ENCODE peak calls at places on chromosomes 5 and 9, in nine cellular contexts. One of them, this sample, is unnamed.

GRCh38 chr5:23507278-23507685 is at the start of gene PRDM9:
- DNase-seq in AG04450: no peak
- DNase-seq in vagina: no peak
- DNase-seq in AG10803: no peak
- DNase-seq in A549: peak; percentile 93
- DNase-seq in WERI-Rb-1: peak; percentile 92
- DNase-seq in choroid plexus epithelial cell: peak; percentile 55
- DNase-seq in epithelial cell of esophagus: peak; percentile 85
- DNase-seq in thyroid gland: peak; percentile 56
- DNase-seq in this sample: no peak

GRCh38 chr9:34579097-34579818 is 10.3 kb downstream of the CNTFR start:
- DNase-seq in AG04450: no peak
- DNase-seq in vagina: no peak
- DNase-seq in AG10803: no peak
- DNase-seq in A549: no peak
- DNase-seq in WERI-Rb-1: peak; percentile 86
- DNase-seq in choroid plexus epithelial cell: no peak
- DNase-seq in epithelial cell of esophagus: no peak
- DNase-seq in thyroid gland: no peak
- DNase-seq in this sample: no peak

GRCh38 chr5:132506094-132506692 is 15.6 kb upstream of the IRF1 start:
- DNase-seq in AG04450: peak; percentile 96
- DNase-seq in vagina: no peak
- DNase-seq in AG10803: peak; percentile 99
- DNase-seq in A549: peak; percentile 64
- DNase-seq in WERI-Rb-1: peak; percentile 30
- DNase-seq in choroid plexus epithelial cell: peak; percentile 97
- DNase-seq in epithelial cell of esophagus: peak; percentile 62
- DNase-seq in thyroid gland: peak; percentile 27
- DNase-seq in this sample: peak; percentile 96

GRCh38 chr5:92320446-92320845 is 937.3 kb upstream of the ARRDC3 start:
- DNase-seq in AG04450: no peak
- DNase-seq in vagina: no peak
- DNase-seq in AG10803: no peak
- DNase-seq in A549: no peak
- DNase-seq in WERI-Rb-1: no peak
- DNase-seq in choroid plexus epithelial cell: no peak
- DNase-seq in epithelial cell of esophagus: no peak
- DNase-seq in thyroid gland: no peak
- DNase-seq in this sample: no peak

GRCh38 chr9:5438301-5439162 is 807 bp upstream of the PLGRKT start:
- DNase-seq in AG04450: no peak
- DNase-seq in vagina: no peak
- DNase-seq in AG10803: peak; percentile 78
- DNase-seq in A549: peak; percentile 37
- DNase-seq in WERI-Rb-1: no peak
- DNase-seq in choroid plexus epithelial cell: peak; percentile 79
- DNase-seq in epithelial cell of esophagus: peak; percentile 38
- DNase-seq in thyroid gland: peak; percentile 35
- DNase-seq in this sample: peak; percentile 66

GRCh38 chr9:94911211-94911610 is 184.7 kb downstream of the AOPEP start:
- DNase-seq in AG04450: no peak
- DNase-seq in vagina: no peak
- DNase-seq in AG10803: no peak
- DNase-seq in A549: no peak
- DNase-seq in WERI-Rb-1: no peak
- DNase-seq in choroid plexus epithelial cell: no peak
- DNase-seq in epithelial cell of esophagus: no peak
- DNase-seq in thyroid gland: no peak
- DNase-seq in this sample: no peak

GRCh38 chr5:51395666-51396356 is 12.6 kb downstream of the ISL1 start:
- DNase-seq in AG04450: no peak
- DNase-seq in vagina: no peak
- DNase-seq in AG10803: no peak
- DNase-seq in A549: no peak
- DNase-seq in WERI-Rb-1: no peak
- DNase-seq in choroid plexus epithelial cell: no peak
- DNase-seq in epithelial cell of esophagus: no peak
- DNase-seq in thyroid gland: no peak
- DNase-seq in this sample: no peak

GRCh38 chr9:95764920-95765319 is 110.6 kb upstream of the ERCC6L2 start:
- DNase-seq in AG04450: no peak
- DNase-seq in vagina: no peak
- DNase-seq in AG10803: no peak
- DNase-seq in A549: no peak
- DNase-seq in WERI-Rb-1: peak; percentile 82
- DNase-seq in choroid plexus epithelial cell: no peak
- DNase-seq in epithelial cell of esophagus: peak; percentile 72
- DNase-seq in thyroid gland: no peak
- DNase-seq in this sample: no peak

GRCh38 chr5:163815240-163815791 is 309.9 kb downstream of the MAT2B start:
- DNase-seq in AG04450: no peak
- DNase-seq in vagina: no peak
- DNase-seq in AG10803: no peak
- DNase-seq in A549: no peak
- DNase-seq in WERI-Rb-1: no peak
- DNase-seq in choroid plexus epithelial cell: peak; percentile 61
- DNase-seq in epithelial cell of esophagus: no peak
- DNase-seq in thyroid gland: no peak
- DNase-seq in this sample: no peak

GRCh38 chr9:84773023-84773422 is 103.5 kb downstream of the NTRK2 start:
- DNase-seq in AG04450: no peak
- DNase-seq in vagina: no peak
- DNase-seq in AG10803: peak; percentile 40
- DNase-seq in A549: no peak
- DNase-seq in WERI-Rb-1: no peak
- DNase-seq in choroid plexus epithelial cell: no peak
- DNase-seq in epithelial cell of esophagus: peak; percentile 81
- DNase-seq in thyroid gland: no peak
- DNase-seq in this sample: no peak

GRCh38 chr9:105859428-105860091 is 165.2 kb downstream of the TMEM38B start:
- DNase-seq in AG04450: no peak
- DNase-seq in vagina: no peak
- DNase-seq in AG10803: no peak
- DNase-seq in A549: no peak
- DNase-seq in WERI-Rb-1: no peak
- DNase-seq in choroid plexus epithelial cell: no peak
- DNase-seq in epithelial cell of esophagus: no peak
- DNase-seq in thyroid gland: no peak
- DNase-seq in this sample: no peak

GRCh38 chr5:175836741-175837729 is 34.3 kb upstream of the CPLX2 start:
- DNase-seq in AG04450: no peak
- DNase-seq in vagina: no peak
- DNase-seq in AG10803: no peak
- DNase-seq in A549: no peak
- DNase-seq in WERI-Rb-1: peak; percentile 86
- DNase-seq in choroid plexus epithelial cell: no peak
- DNase-seq in epithelial cell of esophagus: no peak
- DNase-seq in thyroid gland: no peak
- DNase-seq in this sample: no peak

GRCh38 chr9:96612966-96613589 is 6.6 kb downstream of the CDC14B start:
- DNase-seq in AG04450: no peak
- DNase-seq in vagina: no peak
- DNase-seq in AG10803: no peak
- DNase-seq in A549: no peak
- DNase-seq in WERI-Rb-1: no peak
- DNase-seq in choroid plexus epithelial cell: no peak
- DNase-seq in epithelial cell of esophagus: no peak
- DNase-seq in thyroid gland: no peak
- DNase-seq in this sample: no peak

GRCh38 chr9:95947118-95947517 is 71.6 kb downstream of the ERCC6L2 start:
- DNase-seq in AG04450: no peak
- DNase-seq in vagina: no peak
- DNase-seq in AG10803: no peak
- DNase-seq in A549: no peak
- DNase-seq in WERI-Rb-1: no peak
- DNase-seq in choroid plexus epithelial cell: peak; percentile 31
- DNase-seq in epithelial cell of esophagus: no peak
- DNase-seq in thyroid gland: no peak
- DNase-seq in this sample: no peak

GRCh38 chr9:32986971-32987370 is 14.5 kb downstream of the APTX start:
- DNase-seq in AG04450: no peak
- DNase-seq in vagina: no peak
- DNase-seq in AG10803: no peak
- DNase-seq in A549: no peak
- DNase-seq in WERI-Rb-1: no peak
- DNase-seq in choroid plexus epithelial cell: peak; percentile 69
- DNase-seq in epithelial cell of esophagus: peak; percentile 6
- DNase-seq in thyroid gland: no peak
- DNase-seq in this sample: no peak

GRCh38 chr5:31487510-31487909 is 44.4 kb downstream of the DROSHA start:
- DNase-seq in AG04450: no peak
- DNase-seq in vagina: no peak
- DNase-seq in AG10803: no peak
- DNase-seq in A549: no peak
- DNase-seq in WERI-Rb-1: no peak
- DNase-seq in choroid plexus epithelial cell: no peak
- DNase-seq in epithelial cell of esophagus: no peak
- DNase-seq in thyroid gland: no peak
- DNase-seq in this sample: no peak
- TF ChIP-seq CTCF in AG04450: peak; percentile 15
- TF ChIP-seq CTCF in vagina: no peak
- TF ChIP-seq CTCF in AG10803: peak; percentile 45
- TF ChIP-seq CTCF in A549: no peak
- TF ChIP-seq CTCF in WERI-Rb-1: no peak
- TF ChIP-seq CTCF in choroid plexus epithelial cell: peak; percentile 12
- TF ChIP-seq CTCF in epithelial cell of esophagus: no peak
- TF ChIP-seq CTCF in thyroid gland: peak; percentile 13
- TF ChIP-seq CTCF in this sample: no peak

DNA sequence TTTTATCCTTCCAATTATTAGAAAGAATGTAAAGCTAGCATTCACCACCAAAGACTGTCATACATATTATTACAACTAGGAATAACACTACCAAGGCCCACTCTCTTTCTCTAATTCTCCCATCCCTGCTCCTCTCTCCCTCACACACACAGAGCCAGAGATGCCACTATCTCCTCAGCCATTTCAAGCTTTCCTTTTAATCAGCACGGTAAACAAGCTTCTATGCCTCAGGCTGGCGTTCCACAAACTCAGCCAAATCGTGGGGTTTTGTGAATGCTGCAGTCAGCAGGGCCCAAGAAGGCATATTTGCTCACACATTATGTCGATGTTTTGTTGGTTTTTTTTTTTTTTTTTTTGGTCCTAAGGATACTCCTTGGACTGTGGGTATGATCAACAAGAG is 979.9 kb upstream of the DMAC1 start:
- DNase-seq in AG04450: no peak
- DNase-seq in vagina: no peak
- DNase-seq in AG10803: no peak
- DNase-seq in A549: no peak
- DNase-seq in WERI-Rb-1: no peak
- DNase-seq in choroid plexus epithelial cell: no peak
- DNase-seq in epithelial cell of esophagus: no peak
- DNase-seq in thyroid gland: no peak
- DNase-seq in this sample: no peak
- TF ChIP-seq CTCF in AG04450: no peak
- TF ChIP-seq CTCF in vagina: no peak
- TF ChIP-seq CTCF in AG10803: no peak
- TF ChIP-seq CTCF in A549: no peak
- TF ChIP-seq CTCF in WERI-Rb-1: no peak
- TF ChIP-seq CTCF in choroid plexus epithelial cell: no peak
- TF ChIP-seq CTCF in epithelial cell of esophagus: no peak
- TF ChIP-seq CTCF in thyroid gland: no peak
- TF ChIP-seq CTCF in this sample: no peak

DNA sequence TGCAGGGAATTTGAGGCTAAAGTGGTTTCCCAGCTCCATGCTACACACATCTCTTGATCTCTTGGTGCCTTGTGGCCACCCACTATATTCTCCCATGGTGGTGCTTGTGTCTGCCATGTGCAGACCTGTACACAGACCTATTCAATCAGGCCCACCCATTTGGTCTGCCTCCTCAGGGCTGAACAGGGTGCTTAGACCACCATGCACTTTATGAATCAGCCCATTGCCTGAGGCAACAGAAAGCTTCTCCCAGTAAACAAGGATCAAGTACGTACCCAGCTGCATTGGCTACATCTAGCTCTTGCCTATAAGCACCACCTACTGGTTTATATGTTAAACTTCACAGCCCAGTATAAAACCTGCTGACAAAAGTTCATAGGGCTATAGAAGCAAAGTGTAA is 664.3 kb upstream of the EDIL3 start:
- DNase-seq in AG04450: peak; percentile 44
- DNase-seq in vagina: no peak
- DNase-seq in AG10803: peak; percentile 6
- DNase-seq in A549: peak; percentile 12
- DNase-seq in WERI-Rb-1: peak; percentile 16
- DNase-seq in choroid plexus epithelial cell: peak; percentile 77
- DNase-seq in epithelial cell of esophagus: peak; percentile 64
- DNase-seq in thyroid gland: no peak
- DNase-seq in this sample: peak; percentile 6
- TF ChIP-seq CTCF in AG04450: peak; percentile 66
- TF ChIP-seq CTCF in vagina: no peak
- TF ChIP-seq CTCF in AG10803: peak; percentile 7
- TF ChIP-seq CTCF in A549: no peak
- TF ChIP-seq CTCF in WERI-Rb-1: peak; percentile 40
- TF ChIP-seq CTCF in choroid plexus epithelial cell: peak; percentile 56
- TF ChIP-seq CTCF in epithelial cell of esophagus: peak; percentile 57
- TF ChIP-seq CTCF in thyroid gland: no peak
- TF ChIP-seq CTCF in this sample: no peak

GRCh38 chr9:70579686-70580085 is 165.2 kb upstream of the KLF9 start:
- DNase-seq in AG04450: no peak
- DNase-seq in vagina: no peak
- DNase-seq in AG10803: no peak
- DNase-seq in A549: no peak
- DNase-seq in WERI-Rb-1: no peak
- DNase-seq in choroid plexus epithelial cell: no peak
- DNase-seq in epithelial cell of esophagus: no peak
- DNase-seq in thyroid gland: no peak
- DNase-seq in this sample: no peak

GRCh38 chr9:70580593-70581195 is 166.2 kb upstream of the KLF9 start:
- DNase-seq in AG04450: no peak
- DNase-seq in vagina: no peak
- DNase-seq in AG10803: no peak
- DNase-seq in A549: no peak
- DNase-seq in WERI-Rb-1: peak; percentile 38
- DNase-seq in choroid plexus epithelial cell: no peak
- DNase-seq in epithelial cell of esophagus: no peak
- DNase-seq in thyroid gland: no peak
- DNase-seq in this sample: no peak

GRCh38 chr9:70576121-70576520 is 161.7 kb upstream of the KLF9 start:
- DNase-seq in AG04450: no peak
- DNase-seq in vagina: no peak
- DNase-seq in AG10803: no peak
- DNase-seq in A549: no peak
- DNase-seq in WERI-Rb-1: no peak
- DNase-seq in choroid plexus epithelial cell: no peak
- DNase-seq in epithelial cell of esophagus: no peak
- DNase-seq in thyroid gland: no peak
- DNase-seq in this sample: no peak

GRCh38 chr9:70577671-70578070 is 163.2 kb upstream of the KLF9 start:
- DNase-seq in AG04450: no peak
- DNase-seq in vagina: no peak
- DNase-seq in AG10803: no peak
- DNase-seq in A549: no peak
- DNase-seq in WERI-Rb-1: no peak
- DNase-seq in choroid plexus epithelial cell: no peak
- DNase-seq in epithelial cell of esophagus: no peak
- DNase-seq in thyroid gland: no peak
- DNase-seq in this sample: no peak

DNA sequence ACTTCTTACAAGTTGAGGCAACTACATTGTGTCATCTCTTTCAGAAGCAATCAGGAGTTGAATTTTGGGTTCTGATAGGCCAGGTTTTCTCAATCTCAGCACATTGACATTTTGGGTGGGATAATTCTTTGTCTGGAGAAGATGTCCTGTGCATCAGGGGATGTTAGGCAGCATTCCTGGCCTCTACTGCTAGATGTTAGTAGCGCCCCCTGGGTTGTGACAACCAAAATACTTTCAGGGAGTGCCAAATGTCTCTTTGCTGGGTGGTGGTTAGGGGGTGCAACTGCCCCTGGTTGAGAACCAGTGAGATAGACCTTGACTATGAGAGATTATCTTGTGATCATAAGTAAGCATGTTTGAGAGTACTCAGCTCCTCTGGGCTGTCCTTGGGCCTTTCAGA is 164.3 kb upstream of the KLF9 start:
- DNase-seq in AG04450: no peak
- DNase-seq in vagina: no peak
- DNase-seq in AG10803: no peak
- DNase-seq in A549: no peak
- DNase-seq in WERI-Rb-1: no peak
- DNase-seq in choroid plexus epithelial cell: no peak
- DNase-seq in epithelial cell of esophagus: no peak
- DNase-seq in thyroid gland: no peak
- DNase-seq in this sample: no peak
- TF ChIP-seq CTCF in AG04450: no peak
- TF ChIP-seq CTCF in vagina: no peak
- TF ChIP-seq CTCF in AG10803: no peak
- TF ChIP-seq CTCF in A549: no peak
- TF ChIP-seq CTCF in WERI-Rb-1: no peak
- TF ChIP-seq CTCF in choroid plexus epithelial cell: peak; percentile 19
- TF ChIP-seq CTCF in epithelial cell of esophagus: no peak
- TF ChIP-seq CTCF in thyroid gland: no peak
- TF ChIP-seq CTCF in this sample: no peak